ENCODE peak calls at places on chromosomes 7 and 10, in seven cellular contexts. G is HT1080, J is H4, R is NCI-H1436, O is hippocampal formation, B is NCI-H460, V is activated T-cell treated with anti-CD3 and anti-CD28 coated beads for 48 hours. D is an unnamed sample.

GRCh38 chr7:132402096-132402495 is 174.2 kb downstream of the PLXNA4 start:
- DNase-seq in G (no peak), J (no peak), R (no peak), O (no peak), B (no peak), V (no peak), D (no peak)

GRCh38 chr7:17062433-17063383 is 180.9 kb upstream of the AGR3 start:
- DNase-seq in G (no peak), J (no peak), R (no peak), O (no peak), B (no peak), V (no peak), D (no peak)

GRCh38 chr7:158096582-158096981 is 491.0 kb downstream of the PTPRN2 start:
- DNase-seq in G (no peak), J (no peak), R (no peak), O (no peak), B (no peak), V (no peak), D (no peak)

GRCh38 chr7:50197547-50197946 is 104.5 kb upstream of the ZPBP start:
- DNase-seq in G (peak; percentile 82), J (peak; percentile 46), R (no peak), O (no peak), B (no peak), V (peak; percentile 75), D (no peak)

GRCh38 chr7:30785786-30786185 is 14.6 kb downstream of the MINDY4 start:
- DNase-seq in G (no peak), J (no peak), R (no peak), O (no peak), B (no peak), V (no peak), D (no peak)

GRCh38 chr7:151076863-151077704 is 3.5 kb downstream of the FASTK start:
- DNase-seq in G (no peak), J (no peak), R (no peak), O (no peak), B (no peak), V (no peak), D (no peak)

GRCh38 chr10:125030567-125031197 is 88.8 kb downstream of the ZRANB1 start:
- DNase-seq in G (no peak), J (no peak), R (no peak), O (no peak), B (no peak), V (no peak), D (no peak)

GRCh38 chr10:3978762-3979161 is 193.8 kb upstream of the KLF6 start:
- DNase-seq in G (peak; percentile 57), J (no peak), R (no peak), O (no peak), B (no peak), V (no peak), D (no peak)

GRCh38 chr7:1663243-1663642 is 6.8 kb upstream of the ELFN1 start:
- DNase-seq in G (no peak), J (no peak), R (no peak), O (no peak), B (no peak), V (no peak), D (no peak)

GRCh38 chr10:67669978-67670377 is 26.0 kb downstream of the CTNNA3 start:
- DNase-seq in G (no peak), J (no peak), R (no peak), O (no peak), B (no peak), V (no peak), D (no peak)

GRCh38 chr7:37205451-37205850 is 243.2 kb downstream of the ELMO1 start:
- DNase-seq in G (no peak), J (no peak), R (no peak), O (no peak), B (no peak), V (no peak), D (no peak)

GRCh38 chr10:6225263-6225814 is 22.6 kb downstream of the PFKFB3 start:
- DNase-seq in G (no peak), J (no peak), R (no peak), O (no peak), B (no peak), V (no peak), D (no peak)

GRCh38 chr10:79342295-79342761 is 4.9 kb upstream of the PPIF start:
- DNase-seq in G (no peak), J (no peak), R (no peak), O (no peak), B (no peak), V (no peak), D (no peak)

GRCh38 chr7:41030673-41031072 is 672.2 kb downstream of the INHBA start:
- DNase-seq in G (peak; percentile 71), J (no peak), R (no peak), O (no peak), B (no peak), V (no peak), D (no peak)

GRCh38 chr10:130658687-130659290 is 522.6 kb downstream of the GLRX3 start:
- DNase-seq in G (no peak), J (no peak), R (no peak), O (no peak), B (no peak), V (no peak), D (no peak)

GRCh38 chr7:2019693-2020511 is 212.8 kb downstream of the MAD1L1 start:
- DNase-seq in G (peak; percentile 50), J (peak; percentile 84), R (no peak), O (no peak), B (no peak), V (peak; percentile 21), D (peak; percentile 50)

GRCh38 chr7:26410156-26410555 is 118.5 kb downstream of the SNX10 start:
- DNase-seq in G (no peak), J (no peak), R (peak; percentile 25), O (no peak), B (no peak), V (no peak), D (no peak)

GRCh38 chr7:132322981-132323380 is 253.3 kb downstream of the PLXNA4 start:
- DNase-seq in G (no peak), J (no peak), R (no peak), O (no peak), B (no peak), V (no peak), D (no peak)

D was measured in Ammon's horn.